ENCODE peak calls at places on chromosomes 7 and 10, in eight cellular contexts. Y is endodermal cell, W is right cardiac atrium, R is H9, U is stomach, G is esophagus squamous epithelium, F is tibial artery, D is neural progenitor cell. S is an unnamed sample.

GRCh38 chr10:63414481-63415260 is 51.1 kb downstream of the JMJD1C start:
- DNase-seq in R (no peak), W (no peak), G (no peak), U (no peak), F (no peak), D (no peak), Y (no peak), S (no peak)

GRCh38 chr7:52735656-52736055 is 299.8 kb upstream of the POM121L12 start:
- DNase-seq in G (no peak), W (no peak), Y (no peak), U (no peak), D (no peak), R (no peak), F (no peak), S (no peak)

GRCh38 chr10:31864834-31865518 is 63.7 kb downstream of the ARHGAP12 start:
- DNase-seq in G (no peak), R (no peak), U (no peak), D (peak; percentile 19), W (no peak), F (no peak), Y (no peak), S (no peak)

GRCh38 chr7:27586825-27587224 is 75.9 kb downstream of the HIBADH start:
- DNase-seq in U (no peak), W (peak; percentile 33), Y (peak; percentile 53), D (peak; percentile 23), G (no peak), F (no peak), R (peak; percentile 33), S (no peak)

GRCh38 chr7:27181795-27182275 is 3.2 kb downstream of the HOXA11 start:
- DNase-seq in W (no peak), F (peak; percentile 19), U (peak; percentile 5), G (no peak), Y (peak; percentile 35), D (no peak), R (peak; percentile 17), S (no peak)

GRCh38 chr10:49418053-49418326 is 22.1 kb upstream of the DRGX start:
- DNase-seq in D (no peak), W (no peak), R (no peak), U (no peak), Y (no peak), F (no peak), G (no peak), S (no peak)

GRCh38 chr7:88095-88926 is 104.1 kb upstream of the FAM20C start:
- DNase-seq in R (no peak), Y (peak; percentile 82), G (no peak), U (no peak), W (peak; percentile 42), D (peak; percentile 53), F (no peak), S (no peak)

GRCh38 chr7:125567686-125568085 is 638.1 kb upstream of the POT1 start:
- DNase-seq in D (no peak), W (no peak), F (no peak), U (no peak), G (no peak), Y (no peak), R (no peak), S (no peak)

GRCh38 chr7:118080947-118081346 is 103.0 kb upstream of the LSM8 start:
- DNase-seq in G (no peak), W (no peak), R (peak; percentile 49), Y (peak; percentile 63), D (no peak), F (no peak), U (no peak), S (no peak)

GRCh38 chr10:131186547-131187253 is 124.8 kb downstream of the TCERG1L start:
- DNase-seq in W (no peak), F (no peak), G (no peak), R (peak; percentile 5), D (no peak), U (peak; percentile 22), Y (no peak), S (no peak)

GRCh38 chr10:176677-177076 is 41.4 kb downstream of the ZMYND11 start:
- DNase-seq in D (no peak), U (no peak), G (no peak), F (no peak), Y (no peak), R (no peak), W (no peak), S (no peak)

GRCh38 chr7:79050592-79050991 is 402.9 kb downstream of the MAGI2 start:
- DNase-seq in U (no peak), W (no peak), G (no peak), F (no peak), R (no peak), D (no peak), Y (no peak), S (no peak)

GRCh38 chr7:27560706-27561235 is 101.9 kb downstream of the HIBADH start:
- DNase-seq in U (no peak), R (no peak), Y (no peak), G (no peak), D (no peak), W (no peak), F (no peak), S (no peak)

GRCh38 chr10:110783509-110784103 is 88.1 kb upstream of the PDCD4 start:
- DNase-seq in F (no peak), D (no peak), Y (no peak), U (no peak), G (no peak), W (peak; percentile 54), R (no peak), S (peak; percentile 53)

GRCh38 chr7:36984051-36984492 is 259.8 kb upstream of the AOAH start:
- DNase-seq in F (no peak), G (no peak), U (no peak), D (no peak), W (no peak), Y (no peak), R (no peak), S (no peak)

GRCh38 chr7:11726251-11727155 is 105.5 kb downstream of the THSD7A start:
- DNase-seq in U (no peak), R (no peak), F (peak; percentile 27), D (peak; percentile 9), W (peak; percentile 70), G (no peak), Y (no peak), S (no peak)

GRCh38 chr7:105916603-105917002 is 40.2 kb upstream of the ATXN7L1 start:
- DNase-seq in W (no peak), R (no peak), D (no peak), Y (no peak), G (no peak), U (no peak), F (no peak), S (no peak)

GRCh38 chr10:31656820-31657470 is 271.7 kb downstream of the ARHGAP12 start:
- DNase-seq in Y (no peak), R (no peak), D (no peak), F (no peak), U (no peak), W (no peak), G (no peak), S (no peak)

GRCh38 chr10:47031953-47032465 is 120.8 kb downstream of the PTPN20 start:
- DNase-seq in U (no peak), F (peak; percentile 81), G (no peak), D (no peak), W (no peak), Y (peak; percentile 23), R (peak; percentile 9), S (no peak)

GRCh38 chr7:44488955-44489354 is 1.5 kb downstream of the NUDCD3 start:
- DNase-seq in W (no peak), R (no peak), D (no peak), F (no peak), G (no peak), Y (no peak), U (no peak), S (no peak)

DNA sequence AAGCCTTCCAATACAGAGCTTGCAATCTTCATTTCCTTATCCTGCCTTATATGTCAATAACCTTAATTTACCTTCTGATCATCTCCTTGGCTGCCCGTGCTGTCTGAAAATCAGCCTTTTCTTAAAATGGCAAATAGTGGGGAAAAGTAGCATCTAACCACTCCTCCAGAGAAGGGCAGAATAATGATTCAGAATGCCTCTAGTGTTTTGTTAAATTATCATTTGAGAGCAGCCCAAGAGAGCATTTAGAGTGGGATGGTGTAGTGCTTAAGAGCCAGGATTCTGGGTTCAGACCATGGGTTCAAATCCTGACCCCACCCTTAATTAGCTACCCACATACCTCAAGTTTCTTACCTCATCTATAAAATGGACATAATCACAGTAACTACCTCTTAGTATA is 4.6 kb upstream of the TMEM139 start:
- DNase-seq in R (no peak), D (no peak), W (no peak), G (no peak), U (no peak), Y (no peak), F (no peak), S (no peak)
- H3K27ac ChIP-seq in R (no peak overlapping the region), D (no peak overlapping the region), W (peak overlapping the region; percentile 72), G (peak overlapping the region; percentile 48), U (peak overlapping the region; percentile 41), Y (peak overlapping the region; percentile 78), F (no peak overlapping the region), S (peak overlapping the region; percentile 74)

DNA sequence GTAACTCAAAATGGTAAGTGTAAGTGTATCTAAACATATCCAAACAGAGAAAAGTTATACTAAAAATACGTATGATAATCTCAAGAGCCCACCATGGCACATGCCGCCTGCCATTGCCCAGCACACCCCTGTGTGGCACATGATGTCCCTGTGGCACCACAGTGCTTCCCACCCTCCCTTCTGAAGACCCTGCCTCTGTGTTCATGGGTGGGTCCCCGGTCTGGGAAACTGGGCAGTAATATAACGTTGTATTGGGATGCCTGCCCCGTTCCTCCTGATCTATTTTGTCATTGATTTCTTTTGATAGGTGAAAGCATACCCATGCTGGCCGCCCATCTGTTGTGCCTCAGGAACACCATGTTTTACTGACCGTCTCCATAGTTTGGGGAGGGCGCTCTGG is 296.8 kb upstream of the SHH start:
- DNase-seq in U (no peak), Y (no peak), F (no peak), G (no peak), R (no peak), D (no peak), W (no peak), S (no peak)
- H3K27me3 ChIP-seq in U (no peaks in the 10 kb centered on the region), Y (no peaks in the 10 kb centered on the region), F (no peaks in the 10 kb centered on the region), G (no peaks in the 10 kb centered on the region), R (no peaks in the 10 kb centered on the region), D (no peaks in the 10 kb centered on the region), W (no peaks in the 10 kb centered on the region), S (no peaks in the 10 kb centered on the region)

GRCh38 chr10:99784025-99784730 is 1.7 kb downstream of the ABCC2 start:
- DNase-seq in G (no peak), F (no peak), W (no peak), D (no peak), Y (no peak), R (no peak), U (no peak), S (no peak)
- H3K4me1 ChIP-seq in G (peaks cover 40% of the 10 kb centered on the region), F (peaks cover 8% of the 10 kb centered on the region), W (no peaks in the 10 kb centered on the region), D (peaks cover 5% of the 10 kb centered on the region), Y (peaks cover 4% of the 10 kb centered on the region), R (peaks cover 9% of the 10 kb centered on the region), U (no peaks in the 10 kb centered on the region), S (no peaks in the 10 kb centered on the region)

DNA sequence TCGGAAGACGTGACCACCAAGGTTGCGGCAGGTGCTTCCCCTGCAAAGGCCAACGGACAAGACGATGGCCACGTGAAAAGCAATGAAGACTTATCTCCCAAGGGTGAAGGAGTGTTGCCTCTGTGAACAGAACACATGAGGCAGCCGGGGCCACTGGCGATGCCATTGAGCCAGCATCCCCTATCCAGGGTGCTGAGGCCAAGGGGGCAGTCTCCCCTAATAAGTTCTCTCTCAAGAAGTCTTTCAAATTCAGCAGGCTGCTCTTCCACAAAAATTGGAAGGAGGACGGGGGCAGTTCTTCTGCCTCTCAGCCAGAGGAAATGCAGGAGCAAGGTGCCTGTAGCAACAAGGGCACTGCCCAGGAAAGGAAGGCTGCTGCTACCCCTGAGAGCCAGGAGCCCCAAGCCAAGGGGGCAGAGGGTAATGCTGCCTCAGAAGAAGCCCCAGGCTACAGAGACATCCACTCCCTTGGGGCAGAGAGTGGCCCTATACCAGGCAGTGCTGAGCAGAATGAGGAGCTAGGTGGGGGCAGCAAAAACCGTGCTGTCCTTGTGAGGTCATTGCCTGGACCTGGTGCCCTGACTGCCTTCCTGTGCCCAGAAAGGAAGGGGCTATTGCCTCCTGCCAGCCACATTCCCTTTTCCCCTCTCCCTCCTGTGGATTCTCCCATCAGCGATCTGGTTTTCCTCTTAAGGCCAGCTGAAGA is 17.3 kb downstream of the NT5C2 start:
- DNase-seq in R (no peak), W (no peak), D (no peak), F (no peak), Y (no peak), U (no peak), G (no peak), S (no peak)
- H3K27ac ChIP-seq in R (no peak overlapping the region), W (no peak overlapping the region), D (peak overlapping the region; percentile 3), F (peak overlapping the region; percentile 10), Y (no peak overlapping the region), U (no peak overlapping the region), G (no peak overlapping the region), S (no peak overlapping the region)